ENCODE peak calls at places on chromosomes 1 and 21, in eight cellular contexts. I is CD8-positive, alpha-beta memory T cell; R is right cardiac atrium; X is suprapubic skin; N is lower lobe of right lung; T is aorta; B is CD4-positive, alpha-beta memory T cell; P is small intestine. C is an unnamed sample. For H3K9me3 and H3K27me3, the result is how much of the 10 kb centered on the place peaks cover.

GRCh38 chr1:22978299-22978698 is 5.6 kb upstream of the LACTBL1 start:
- DNase-seq in T (no peak), B (no peak), I (no peak), N (no peak), P (no peak), X (no peak), R (no peak), C (no peak)

GRCh38 chr1:171965802-171966201 is 124.5 kb downstream of the DNM3 start:
- DNase-seq in P (no peak), X (no peak), B (no peak), T (no peak), N (no peak), I (no peak), R (no peak), C (no peak)

GRCh38 chr1:50699795-50700194 is 260.3 kb downstream of the FAF1 start:
- DNase-seq in P (no peak), N (no peak), B (no peak), T (no peak), X (no peak), I (no peak), R (no peak), C (no peak)

GRCh38 chr1:89955806-89956205 is 39.1 kb upstream of the ZNF326 start:
- DNase-seq in B (no peak), N (no peak), X (no peak), T (no peak), R (no peak), P (no peak), I (no peak), C (no peak)

GRCh38 chr1:38258085-38258484 is 211.5 kb upstream of the POU3F1 start:
- DNase-seq in T (no peak), P (no peak), N (no peak), I (no peak), R (no peak), B (no peak), X (no peak), C (no peak)

GRCh38 chr1:171852273-171852672 is 11.0 kb downstream of the DNM3 start:
- DNase-seq in P (no peak), R (no peak), X (no peak), I (no peak), N (no peak), B (no peak), T (no peak), C (no peak)

GRCh38 chr1:228542981-228543380 is 55.8 kb downstream of the RNF187 start:
- DNase-seq in N (no peak), X (peak), T (no peak), B (no peak), I (no peak), R (no peak), P (no peak), C (no peak)

GRCh38 chr1:202237052-202237451 is 43.5 kb downstream of the LGR6 start:
- DNase-seq in N (no peak), P (peak), R (no peak), T (peak), I (no peak), X (no peak), B (peak), C (no peak)

GRCh38 chr21:16468191-16468590 is 738.4 kb downstream of the USP25 start:
- DNase-seq in B (no peak), N (no peak), P (no peak), R (no peak), X (no peak), T (no peak), I (no peak), C (no peak)

DNA sequence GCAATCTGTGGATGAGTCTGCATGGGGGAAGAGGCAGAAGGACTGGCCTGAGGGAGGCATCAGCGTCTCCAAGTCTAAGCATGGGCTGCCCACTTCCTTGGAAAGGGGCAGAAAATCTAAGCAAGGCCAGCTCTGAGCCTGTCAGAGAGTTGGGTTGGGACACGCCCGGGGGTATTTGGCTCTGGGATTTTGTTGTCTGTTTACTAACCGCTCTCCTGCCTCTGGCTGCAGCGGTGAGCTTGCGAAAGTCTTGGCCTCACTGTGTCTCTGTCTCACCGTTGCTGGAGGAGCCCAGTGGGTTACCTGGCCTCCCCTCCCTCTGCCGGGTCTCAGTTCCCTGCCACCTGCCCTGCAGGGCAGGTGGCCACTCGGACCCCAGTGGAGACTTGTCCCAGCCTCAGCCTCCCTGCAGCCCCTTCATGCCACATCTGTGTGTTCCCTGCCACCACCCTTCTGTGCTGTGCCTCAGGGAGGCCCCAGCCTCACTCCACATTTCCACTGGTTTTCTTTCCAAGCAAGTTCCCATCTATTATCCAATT is 33.7 kb downstream of the EDN2 start:
- DNase-seq in X (peak), P (no peak), I (no peak), N (no peak), B (no peak), R (no peak), T (peak), C (no peak)
- H3K9me3 ChIP-seq in X (under half), P (under half), I (under half), N (under half), B (under half), R (under half), T (under half), C (under half)

GRCh38 chr1:8239039-8239305 is 78.9 kb upstream of the SLC45A1 start:
- DNase-seq in I (no peak), R (peak), P (peak), X (no peak), N (peak), T (peak), B (peak), C (peak)
- H3K27me3 ChIP-seq in I (under half), R (under half), P (under half), X (under half), N (under half), T (under half), B (under half), C (under half)

GRCh38 chr1:94384485-94385353 is 33.5 kb upstream of the ABCD3 start:
- DNase-seq in X (no peak), I (no peak), P (peak), B (peak), T (no peak), R (no peak), N (peak), C (no peak)
- H3K4me3 ChIP-seq in X (no peak), I (peak), P (no peak), B (no peak), T (no peak), R (no peak), N (no peak), C (no peak)

GRCh38 chr1:224929335-224930237 is at the start of gene DNAH14:
- DNase-seq in B (no peak), N (peak), X (peak), P (peak), T (peak), I (no peak), R (peak), C (peak)

GRCh38 chr1:224932607-224933249 is 3.3 kb downstream of the DNAH14 start:
- DNase-seq in P (no peak), N (no peak), R (no peak), B (no peak), X (no peak), T (no peak), I (no peak), C (no peak)

GRCh38 chr1:224931605-224932004 is 2.1 kb downstream of the DNAH14 start:
- DNase-seq in I (no peak), P (no peak), T (no peak), R (no peak), B (no peak), N (no peak), X (no peak), C (no peak)

GRCh38 chr1:224928906-224929305 is 569 bp upstream of the DNAH14 start:
- DNase-seq in P (no peak), T (no peak), R (no peak), N (no peak), B (no peak), X (no peak), I (no peak), C (no peak)

DNA sequence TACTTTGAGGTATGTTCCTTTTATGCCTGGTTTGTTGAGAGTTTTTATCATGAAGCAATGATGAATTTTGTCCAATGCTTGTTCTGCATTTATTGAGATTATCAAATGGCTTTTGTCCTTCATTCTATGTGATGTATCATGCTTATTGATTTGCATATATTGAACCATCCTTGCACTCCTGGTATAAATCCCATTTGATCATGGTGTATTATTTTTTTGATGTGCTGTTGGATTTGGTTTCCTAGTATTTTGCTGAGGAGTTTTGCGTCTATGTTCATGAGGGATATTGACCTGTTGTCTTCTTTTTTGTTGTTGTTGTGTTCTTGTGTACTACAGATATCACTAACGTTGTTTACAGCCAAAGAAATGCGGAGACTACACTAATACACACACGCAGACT is 4.1 kb downstream of the DNAH14 start:
- DNase-seq in X (no peak), R (no peak), N (no peak), T (no peak), I (no peak), B (no peak), P (no peak), C (no peak)
- H3K9me3 ChIP-seq in X (under half), R (under half), N (under half), T (under half), I (under half), B (under half), P (under half), C (under half)

C was measured in left lung.